ENCODE peak calls at places on chromosomes 4 and X, in four cellular contexts. C is BJ, M is omental fat pad, P is H9. W is an unnamed sample.

GRCh38 chr4:122930877-122931276 is 8.5 kb upstream of the NUDT6 start:
- DNase-seq in P (no peak), M (no peak), C (no peak), W (no peak)

GRCh38 chr4:114320126-114320525 is 278.5 kb upstream of the UGT8 start:
- DNase-seq in C (no peak), M (no peak), P (no peak), W (no peak)

GRCh38 chrX:13029831-13030771 is 14.3 kb downstream of the FAM9C start:
- DNase-seq in C (no peak), M (no peak), P (peak; percentile 57), W (no peak)

GRCh38 chr4:151045907-151046306 is 30.8 kb upstream of the LRBA start:
- DNase-seq in P (peak; percentile 38), M (no peak), C (no peak), W (no peak)

GRCh38 chr4:1402516-1403101 is 3.6 kb downstream of the NKX1-1 start:
- DNase-seq in C (no peak), P (peak; percentile 34), M (no peak), W (no peak)

GRCh38 chr4:99200148-99200547 is 18.9 kb downstream of the ADH6 start:
- DNase-seq in C (no peak), P (no peak), M (no peak), W (no peak)

GRCh38 chrX:33171071-33171470 is 40.3 kb downstream of the DMD start:
- DNase-seq in P (no peak), M (no peak), C (no peak), W (no peak)

GRCh38 chr4:70365479-70365878 is 4.9 kb downstream of the SMR3A start:
- DNase-seq in M (no peak), P (no peak), C (no peak), W (no peak)

GRCh38 chrX:77668391-77669237 is 117.4 kb downstream of the ATRX start:
- DNase-seq in M (no peak), P (no peak), C (no peak), W (no peak)

GRCh38 chr4:74682567-74683359 is 111.6 kb downstream of the BTC start:
- DNase-seq in P (peak; percentile 72), C (peak; percentile 57), M (no peak), W (peak; percentile 61)

GRCh38 chrX:87808576-87809243 is 291.1 kb downstream of the KLHL4 start:
- DNase-seq in P (no peak), M (no peak), C (no peak), W (no peak)

GRCh38 chrX:14420876-14421275 is 108.5 kb upstream of the GLRA2 start:
- DNase-seq in C (no peak), M (no peak), P (no peak), W (no peak)
- TF ChIP-seq CTCF in C (no peak), M (no peak), P (no peak), W (no peak)

DNA sequence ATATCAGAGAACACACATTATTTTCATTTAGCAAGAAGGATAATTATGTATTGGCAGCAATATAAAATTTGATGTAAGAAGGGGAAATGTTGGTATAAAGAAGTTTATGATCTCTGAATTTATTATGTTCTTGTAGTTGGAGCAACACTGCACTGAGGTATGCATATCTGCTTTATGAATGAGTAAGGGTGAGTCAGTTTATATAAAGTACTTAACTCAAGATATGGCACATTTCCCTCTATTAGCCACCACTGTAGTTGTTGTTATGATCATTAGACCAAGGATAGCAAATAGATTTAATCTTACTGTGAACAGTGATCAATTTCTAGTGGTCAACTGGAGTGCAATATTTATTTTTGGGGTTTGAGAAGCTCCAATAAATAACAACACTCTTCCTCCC is 66.6 kb downstream of the SNX25 start:
- DNase-seq in M (no peak), P (no peak), C (no peak), W (no peak)
- TF ChIP-seq CTCF in M (no peak), P (no peak), C (no peak), W (no peak)

DNA sequence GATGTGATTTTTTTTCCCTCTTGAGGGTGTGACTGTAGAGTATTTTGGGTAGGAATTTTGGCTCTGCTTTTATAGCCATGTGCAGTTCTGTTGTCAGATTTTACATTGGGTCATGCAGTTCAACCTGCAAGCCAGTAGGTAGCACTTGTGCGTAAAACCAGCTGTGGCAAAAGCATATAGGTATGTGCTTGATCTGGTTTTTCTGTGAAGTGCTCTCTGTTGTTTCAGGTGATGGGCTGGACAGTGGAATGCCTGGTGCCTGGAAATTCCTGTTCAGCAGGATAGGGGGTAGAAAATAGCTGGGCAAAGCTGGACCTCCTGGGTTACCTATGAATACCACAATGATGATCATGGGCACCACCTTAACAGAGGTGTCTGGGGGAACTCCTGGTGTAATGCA is 584.2 kb upstream of the PCDH10 start:
- DNase-seq in P (no peak), M (no peak), C (no peak), W (no peak)
- TF ChIP-seq CTCF in P (peak; percentile 42), M (no peak), C (no peak), W (no peak)

GRCh38 chrX:119758682-119759332 is 419 bp downstream of the SOWAHD start:
- DNase-seq in P (peak; percentile 34), M (no peak), C (no peak), W (no peak)
- TF ChIP-seq CTCF in P (peak; percentile 39), M (no peak), C (no peak), W (no peak)

GRCh38 chr4:15197005-15197404 is 194.7 kb downstream of the CPEB2 start:
- DNase-seq in P (peak; percentile 53), C (no peak), M (no peak), W (no peak)
- TF ChIP-seq CTCF in P (peak; percentile 69), C (peak; percentile 33), M (no peak), W (peak; percentile 34)

GRCh38 chr4:14888790-14889189 is 113.5 kb upstream of the CPEB2 start:
- DNase-seq in M (no peak), C (no peak), P (no peak), W (no peak)
- TF ChIP-seq CTCF in M (no peak), C (no peak), P (no peak), W (no peak)

GRCh38 chr4:41256131-41256739 is 493 bp upstream of the UCHL1 start:
- DNase-seq in C (no peak), M (no peak), P (no peak), W (no peak)
- TF ChIP-seq CTCF in C (peak; percentile 1), M (no peak), P (no peak), W (no peak)

W was measured in AG09319.